ENCODE peak calls at places on chromosomes 12 and 14, in four cellular contexts. Y is WTC11, B is HepG2, D is K562. Z is an unnamed sample.

GRCh38 chr12:106519587-106519986 is 63.2 kb upstream of the RFX4 start:
- DNase-seq in Y (no peak), D (no peak), B (no peak), Z (no peak)

GRCh38 chr14:24403294-24404013 is 4.7 kb downstream of the NYNRIN start:
- DNase-seq in B (no peak), D (no peak), Y (no peak), Z (no peak)

GRCh38 chr14:36313898-36314297 is 6.5 kb downstream of the MBIP start:
- DNase-seq in Y (no peak), D (no peak), B (peak; percentile 34), Z (no peak)

GRCh38 chr14:38405851-38406630 is 150.1 kb upstream of the CLEC14A start:
- DNase-seq in D (no peak), B (no peak), Y (peak; percentile 12), Z (no peak)

GRCh38 chr12:30877110-30877875 is 49.3 kb upstream of the TSPAN11 start:
- DNase-seq in Y (no peak), D (no peak), B (no peak), Z (no peak)

GRCh38 chr14:39432619-39433451 is 602 bp upstream of the FBXO33 start:
- DNase-seq in Y (peak; percentile 88), B (peak; percentile 96), D (peak; percentile 64), Z (peak; percentile 62)

GRCh38 chr14:31261859-31262739 is 54.5 kb upstream of the HECTD1 start:
- DNase-seq in B (peak; percentile 100), D (no peak), Y (no peak), Z (peak; percentile 37)

GRCh38 chr12:101859664-101860607 is 17.4 kb upstream of the DRAM1 start:
- DNase-seq in B (no peak), D (no peak), Y (no peak), Z (no peak)

GRCh38 chr14:66708262-66708661 is 200.3 kb downstream of the GPHN start:
- DNase-seq in D (no peak), Y (no peak), B (no peak), Z (no peak)

GRCh38 chr12:54428050-54429013 is 9.3 kb upstream of the ITGA5 start:
- DNase-seq in D (no peak), B (no peak), Y (peak; percentile 32), Z (no peak)

GRCh38 chr12:99027491-99027890 is 382.4 kb downstream of the APAF1 start:
- DNase-seq in B (no peak), Y (no peak), D (no peak), Z (no peak)

GRCh38 chr12:31369712-31370521 is 44.0 kb upstream of the SINHCAF start:
- DNase-seq in D (no peak), Y (peak; percentile 29), B (peak; percentile 24), Z (no peak)

GRCh38 chr12:113203852-113204760 is 17.2 kb upstream of the TPCN1 start:
- DNase-seq in B (peak; percentile 12), Y (no peak), D (no peak), Z (no peak)

GRCh38 chr12:48824112-48824511 is 5.8 kb downstream of the CACNB3 start:
- DNase-seq in Y (peak; percentile 74), D (peak; percentile 78), B (no peak), Z (no peak)

GRCh38 chr14:102592969-102593840 is 756 bp downstream of the RCOR1 start:
- DNase-seq in B (no peak), Y (peak; percentile 46), D (peak; percentile 53), Z (no peak)

GRCh38 chr12:54259194-54260011 is 20.5 kb downstream of the CBX5 start:
- DNase-seq in B (no peak), D (peak; percentile 95), Y (peak; percentile 91), Z (peak; percentile 42)

GRCh38 chr12:54442071-54442470 is 23.0 kb upstream of the ITGA5 start:
- DNase-seq in B (no peak), D (no peak), Y (no peak), Z (no peak)

GRCh38 chr12:56591961-56592360 is 38.2 kb downstream of the BAZ2A start:
- DNase-seq in Y (no peak), D (no peak), B (no peak), Z (no peak)

GRCh38 chr12:15599266-15600037 is 189.7 kb downstream of the EPS8 start:
- DNase-seq in B (no peak), D (no peak), Y (no peak), Z (no peak)

GRCh38 chr12:57803317-57803893 is 15.1 kb downstream of the AVIL start:
- DNase-seq in D (peak; percentile 63), Y (peak; percentile 75), B (peak; percentile 23), Z (no peak)

DNA sequence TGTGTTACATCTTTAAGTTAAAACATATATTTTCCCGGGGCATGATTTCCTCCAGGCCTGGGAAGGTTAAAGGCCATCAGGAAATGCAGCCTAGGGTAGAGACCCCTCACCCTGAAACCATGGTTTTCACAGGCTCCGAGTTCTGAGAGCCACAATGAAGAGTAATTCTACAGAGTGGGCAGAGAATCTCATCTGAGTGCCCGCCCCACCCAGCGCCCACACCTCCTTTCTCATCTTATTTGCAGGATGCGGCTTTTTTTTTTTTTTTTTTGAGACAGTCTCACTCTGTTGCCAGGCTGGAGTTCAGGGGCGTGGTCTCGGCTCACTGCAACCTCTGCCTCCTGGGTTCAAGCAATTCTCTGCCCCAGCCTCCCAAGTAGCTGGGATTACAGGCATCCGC is 170.7 kb downstream of the FOXN3 start:
- DNase-seq in Y (no peak), D (no peak), B (no peak), Z (no peak)
- TF ChIP-seq ETV6 in Y (no peak), D (no peak), B (no peak), Z (no peak)

GRCh38 chr14:93941293-93941910 is 14.3 kb downstream of the FAM181A start:
- DNase-seq in D (no peak), Y (no peak), B (no peak), Z (no peak)
- TF ChIP-seq ETV6 in D (no peak), Y (no peak), B (no peak), Z (no peak)

GRCh38 chr12:89208661-89209096 is 143.6 kb downstream of the DUSP6 start:
- DNase-seq in D (no peak), B (no peak), Y (no peak), Z (no peak)
- TF ChIP-seq ETV6 in D (no peak), B (no peak), Y (no peak), Z (no peak)

GRCh38 chr12:29073631-29074239 is 75.3 kb upstream of the FAR2 start:
- DNase-seq in D (peak; percentile 40), Y (no peak), B (peak; percentile 13), Z (no peak)
- TF ChIP-seq ETV6 in D (no peak), Y (no peak), B (no peak), Z (no peak)

GRCh38 chr14:105701456-105702274 is 175.3 kb downstream of the TMEM121 start:
- DNase-seq in Y (no peak), D (no peak), B (no peak), Z (no peak)

GRCh38 chr14:105694961-105695360 is 168.6 kb downstream of the TMEM121 start:
- DNase-seq in Y (no peak), D (no peak), B (no peak), Z (no peak)

GRCh38 chr14:105702275-105702817 is 176.0 kb downstream of the TMEM121 start:
- DNase-seq in D (no peak), Y (no peak), B (no peak), Z (no peak)

DNA sequence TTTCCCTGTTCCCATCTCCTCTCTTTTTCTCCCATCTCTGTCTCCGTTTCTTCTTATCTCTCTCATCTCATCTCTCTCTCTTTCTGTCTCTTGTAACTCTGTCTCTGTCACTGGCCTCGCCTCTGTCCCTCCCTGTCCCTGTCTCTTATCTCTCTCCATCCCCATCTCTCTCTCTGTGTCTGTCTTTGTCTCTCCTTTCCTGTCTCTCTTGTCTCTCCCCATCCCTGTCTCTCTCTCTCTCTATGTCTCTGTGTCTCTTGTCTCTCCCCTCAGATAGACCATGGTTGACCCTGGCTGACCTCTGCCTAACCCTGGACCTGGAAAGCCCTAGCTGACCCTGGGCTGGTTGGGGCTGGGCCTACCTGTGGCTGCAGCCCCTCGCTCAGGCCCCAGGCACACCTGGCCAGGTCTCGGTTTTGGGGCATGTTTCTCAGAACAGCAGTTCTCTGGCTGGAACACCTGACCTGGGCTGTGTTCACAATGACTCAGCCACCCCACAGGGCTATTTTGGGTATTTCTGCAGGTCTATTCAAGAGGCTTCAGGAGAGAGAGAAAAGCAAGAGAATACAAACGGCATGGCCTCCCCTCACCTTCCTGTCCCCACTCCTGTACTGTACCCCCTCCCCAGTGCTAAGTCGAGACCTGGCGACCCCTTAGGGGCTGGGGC is 174.4 kb downstream of the TMEM121 start:
- DNase-seq in B (no peak), D (no peak), Y (no peak), Z (peak; percentile 77)
- TF ChIP-seq ETV6 in B (no peak), D (no peak), Y (no peak), Z (no peak)

GRCh38 chr12:115377781-115378180 is 693.8 kb upstream of the TBX3 start:
- DNase-seq in D (no peak), B (no peak), Y (no peak), Z (no peak)

GRCh38 chr12:115371711-115372110 is 687.7 kb upstream of the TBX3 start:
- DNase-seq in B (no peak), Y (no peak), D (no peak), Z (no peak)

GRCh38 chr12:115375188-115375991 is 691.4 kb upstream of the TBX3 start:
- DNase-seq in D (no peak), Y (no peak), B (peak; percentile 28), Z (peak; percentile 65)

GRCh38 chr12:115377230-115377629 is 693.3 kb upstream of the TBX3 start:
- DNase-seq in Y (no peak), D (no peak), B (no peak), Z (no peak)

DNA sequence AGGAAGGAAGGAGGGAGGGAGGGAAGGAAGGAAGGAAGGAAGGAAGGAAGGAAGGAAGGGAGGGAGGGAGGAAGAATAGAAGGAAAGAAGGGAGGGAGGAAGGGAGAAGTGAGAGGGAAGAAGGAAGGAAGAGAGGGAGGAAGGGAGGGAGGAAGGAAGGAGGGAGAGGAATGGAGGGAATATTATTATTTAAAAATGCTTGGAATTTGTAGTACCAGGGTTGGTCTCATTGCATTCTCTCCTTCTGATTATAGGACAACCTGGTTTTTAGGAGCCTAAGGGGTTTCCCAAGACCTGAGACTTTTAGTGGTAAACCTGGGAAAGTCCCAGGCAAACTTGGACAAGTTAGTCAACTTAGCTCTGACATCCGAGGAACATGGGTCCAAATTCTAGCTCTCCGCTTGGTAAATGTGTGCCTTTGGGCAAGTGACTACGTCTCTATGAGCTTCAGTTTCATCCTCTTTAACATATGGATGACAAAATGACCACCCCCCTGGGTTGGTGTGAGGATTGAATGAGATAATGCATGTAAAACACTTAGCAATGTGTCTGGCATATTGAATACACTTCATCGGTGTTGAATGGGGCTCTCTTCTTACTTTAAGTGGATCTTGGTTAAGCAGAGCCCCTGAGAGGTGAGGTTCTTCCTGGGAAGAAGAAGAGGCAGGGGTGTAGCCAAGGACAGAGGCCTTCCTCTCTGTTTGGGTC is 690.7 kb upstream of the TBX3 start:
- DNase-seq in B (no peak), D (no peak), Y (no peak), Z (peak; percentile 38)
- TF ChIP-seq ETV6 in B (no peak), D (no peak), Y (no peak), Z (no peak)

GRCh38 chr12:124551268-124552144 is 15.9 kb downstream of the NCOR2 start:
- DNase-seq in D (no peak), Y (peak; percentile 69), B (no peak), Z (no peak)
- TF ChIP-seq ETV6 in D (no peak), Y (no peak), B (no peak), Z (no peak)

DNA sequence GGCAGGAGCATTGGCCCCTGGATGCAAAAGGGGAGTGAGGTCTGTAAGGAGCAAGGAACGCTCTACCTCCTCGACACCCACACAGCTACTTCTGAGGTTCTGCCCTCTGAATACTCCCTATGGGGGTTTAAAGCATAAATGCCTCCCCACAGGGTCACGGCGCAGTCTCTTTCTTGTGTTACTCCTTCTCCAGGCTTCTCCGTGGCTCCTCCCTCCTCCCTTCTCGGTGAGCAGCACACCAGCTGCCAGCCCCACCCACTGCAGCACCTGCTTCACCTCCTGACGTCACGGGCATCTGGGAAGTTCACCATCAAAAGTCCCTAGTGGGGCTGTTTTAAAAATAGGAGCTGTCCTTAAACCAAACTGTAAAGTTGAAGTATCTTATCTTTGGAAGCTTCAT is 67.3 kb downstream of the SPTB start:
- DNase-seq in B (no peak), Y (peak; percentile 73), D (peak; percentile 46), Z (no peak)
- TF ChIP-seq ETV6 in B (no peak), Y (no peak), D (no peak), Z (no peak)

Z was measured in GM12878.